ENCODE peak calls at places on chromosomes 12 and 14, in eight cellular contexts. P, T, Z, B, Q, C, G and L are unnamed samples.
A peak's percentile ranks its signal among the peaks of the same experiment; 100 is the strongest.

GRCh38 chr14:98297567-98297966 is 974.4 kb downstream of the BCL11B start:
- DNase-seq in P (no peak), T (no peak), Z (no peak), B (no peak), Q (no peak), C (no peak), G (no peak), L (no peak)

GRCh38 chr14:54627718-54628345 is 60.9 kb downstream of the SAMD4A start:
- DNase-seq in P (no peak), T (peak; percentile 24), Z (peak; percentile 51), B (peak; percentile 39), Q (peak; percentile 51), C (no peak), G (no peak), L (peak; percentile 63)

GRCh38 chr12:118358607-118359540 is 13.8 kb downstream of the TAOK3 start:
- DNase-seq in P (no peak), T (no peak), Z (no peak), B (no peak), Q (no peak), C (no peak), G (no peak), L (no peak)

GRCh38 chr14:61476737-61477410 is 155.5 kb downstream of the PRKCH start:
- DNase-seq in P (no peak), T (peak; percentile 51), Z (peak; percentile 70), B (no peak), Q (peak; percentile 87), C (no peak), G (no peak), L (peak; percentile 97)

GRCh38 chr12:55142896-55143870 is 17.0 kb downstream of the OR9K2 start:
- DNase-seq in P (peak; percentile 30), T (peak; percentile 35), Z (peak; percentile 30), B (peak; percentile 46), Q (peak; percentile 3), C (peak; percentile 3), G (no peak), L (peak; percentile 25)

GRCh38 chr12:95318071-95318545 is 100.5 kb downstream of the VEZT start:
- DNase-seq in P (no peak), T (no peak), Z (peak; percentile 57), B (no peak), Q (no peak), C (no peak), G (no peak), L (no peak)

GRCh38 chr14:104544362-104544761 is 35.2 kb upstream of the C14orf180 start:
- DNase-seq in P (no peak), T (no peak), Z (no peak), B (no peak), Q (no peak), C (no peak), G (no peak), L (no peak)

GRCh38 chr12:56521590-56522371 is at the start of gene RBMS2:
- DNase-seq in P (peak; percentile 13), T (peak; percentile 39), Z (peak; percentile 91), B (peak; percentile 92), Q (no peak), C (no peak), G (peak; percentile 73), L (peak; percentile 87)

GRCh38 chr14:33901429-33902155 is 49.3 kb downstream of the EGLN3 start:
- DNase-seq in P (no peak), T (no peak), Z (no peak), B (no peak), Q (no peak), C (no peak), G (no peak), L (no peak)

GRCh38 chr12:68904351-68904982 is 28.5 kb downstream of the CPM start:
- DNase-seq in P (no peak), T (no peak), Z (no peak), B (no peak), Q (no peak), C (no peak), G (no peak), L (no peak)

GRCh38 chr12:14995583-14996425 is 23.0 kb downstream of the PDE6H start:
- DNase-seq in P (peak; percentile 12), T (no peak), Z (peak; percentile 33), B (peak; percentile 34), Q (no peak), C (peak; percentile 8), G (no peak), L (peak; percentile 60)

GRCh38 chr14:85273099-85273677 is 256.8 kb upstream of the FLRT2 start:
- DNase-seq in P (no peak), T (no peak), Z (no peak), B (no peak), Q (no peak), C (peak; percentile 15), G (no peak), L (no peak)

GRCh38 chr12:100656141-100656540 is 82.7 kb downstream of the GAS2L3 start:
- DNase-seq in P (peak; percentile 10), T (no peak), Z (no peak), B (no peak), Q (no peak), C (no peak), G (no peak), L (no peak)

GRCh38 chr14:82999802-83000201 is 1466.1 kb upstream of the SEL1L start:
- DNase-seq in P (peak; percentile 2), T (no peak), Z (no peak), B (no peak), Q (peak; percentile 14), C (no peak), G (no peak), L (no peak)

GRCh38 chr12:58529897-58530296 is 390.4 kb downstream of the LRIG3 start:
- DNase-seq in P (no peak), T (no peak), Z (peak; percentile 92), B (peak; percentile 87), Q (no peak), C (no peak), G (no peak), L (no peak)

GRCh38 chr12:41250748-41251147 is 62.6 kb downstream of the PDZRN4 start:
- DNase-seq in P (no peak), T (no peak), Z (no peak), B (no peak), Q (no peak), C (no peak), G (no peak), L (no peak)

GRCh38 chr12:104115587-104115975 is 22.4 kb downstream of the NFYB start:
- DNase-seq in P (no peak), T (no peak), Z (no peak), B (no peak), Q (no peak), C (no peak), G (no peak), L (no peak)

GRCh38 chr14:104599446-104599845 is 5.1 kb downstream of the TMEM179 start:
- DNase-seq in P (no peak), T (peak; percentile 3), Z (no peak), B (no peak), Q (no peak), C (no peak), G (peak; percentile 2), L (no peak)

GRCh38 chr14:88154321-88154720 is 149.4 kb downstream of the GPR65 start:
- DNase-seq in P (no peak), T (no peak), Z (no peak), B (no peak), Q (no peak), C (no peak), G (no peak), L (no peak)

GRCh38 chr12:121033625-121034349 is 5.3 kb downstream of the OASL start:
- DNase-seq in P (no peak), T (peak; percentile 51), Z (peak; percentile 46), B (no peak), Q (no peak), C (no peak), G (no peak), L (no peak)

GRCh38 chr14:49946320-49947141 is 53.6 kb downstream of the ARF6 start:
- DNase-seq in P (peak; percentile 64), T (no peak), Z (peak; percentile 64), B (peak; percentile 51), Q (no peak), C (no peak), G (no peak), L (no peak)

GRCh38 chr14:70884595-70885342 is 22.5 kb upstream of the PCNX1 start:
- DNase-seq in P (no peak), T (no peak), Z (no peak), B (no peak), Q (no peak), C (no peak), G (no peak), L (no peak)

GRCh38 chr12:53036802-53037201 is 13.1 kb upstream of the TNS2 start:
- DNase-seq in P (no peak), T (no peak), Z (no peak), B (no peak), Q (no peak), C (no peak), G (no peak), L (no peak)

GRCh38 chr12:127416796-127417195 is 850.2 kb upstream of the TMEM132C start:
- DNase-seq in P (no peak), T (no peak), Z (peak; percentile 22), B (no peak), Q (no peak), C (no peak), G (no peak), L (no peak)

GRCh38 chr14:19823765-19824164 is 20.2 kb downstream of the OR4N2 start:
- DNase-seq in P (no peak), T (no peak), Z (peak; percentile 4), B (no peak), Q (no peak), C (no peak), G (no peak), L (no peak)

GRCh38 chr14:105064721-105065143 is 498 bp downstream of the GPR132 start:
- DNase-seq in P (no peak), T (no peak), Z (no peak), B (no peak), Q (no peak), C (no peak), G (no peak), L (no peak)

GRCh38 chr12:57027011-57027804 is 10.9 kb upstream of the TAC3 start:
- DNase-seq in P (no peak), T (no peak), Z (no peak), B (no peak), Q (no peak), C (no peak), G (no peak), L (no peak)

GRCh38 chr12:108567974-108568652 is 5.7 kb downstream of the ISCU start:
- DNase-seq in P (no peak), T (no peak), Z (no peak), B (no peak), Q (no peak), C (no peak), G (no peak), L (no peak)

GRCh38 chr12:16299403-16299802 is 21.9 kb upstream of the SLC15A5 start:
- DNase-seq in P (no peak), T (no peak), Z (no peak), B (no peak), Q (no peak), C (no peak), G (peak; percentile 21), L (no peak)

GRCh38 chr12:120882055-120882555 is 22.1 kb downstream of the SPPL3 start:
- DNase-seq in P (no peak), T (no peak), Z (no peak), B (no peak), Q (no peak), C (no peak), G (no peak), L (no peak)

GRCh38 chr14:105221598-105222178 is 26.6 kb upstream of the BTBD6 start:
- DNase-seq in P (no peak), T (no peak), Z (no peak), B (no peak), Q (no peak), C (no peak), G (no peak), L (no peak)

GRCh38 chr14:77372304-77372841 is 4.5 kb downstream of the TMED8 start:
- DNase-seq in P (no peak), T (no peak), Z (peak; percentile 62), B (no peak), Q (no peak), C (no peak), G (no peak), L (no peak)

GRCh38 chr12:98572010-98572409 is 21.5 kb upstream of the SLC25A3 start:
- DNase-seq in P (no peak), T (no peak), Z (no peak), B (no peak), Q (no peak), C (no peak), G (no peak), L (no peak)